ENCODE peak calls at places on chromosomes 16 and 17, in ten cellular contexts. G is psoas muscle, U is neural progenitor cell, J is OCI-LY7, M is BE2C, R is heart left ventricle, V is IMR-90, Y is PC-9, P is A549, X is fibroblast of lung. H is an unnamed sample.

GRCh38 chr17:43393944-43394482 is 4.8 kb upstream of the ARL4D start:
- DNase-seq in X (peak; percentile 71), V (peak; percentile 83), J (peak; percentile 86), M (peak; percentile 90), R (peak; percentile 91), U (peak; percentile 92), P (peak; percentile 91), G (peak; percentile 87), Y (peak; percentile 69), H (no peak)

GRCh38 chr17:3894927-3895343 is 2.1 kb upstream of the CAMKK1 start:
- DNase-seq in R (peak; percentile 55), U (no peak), P (no peak), V (peak; percentile 47), G (no peak), M (no peak), X (peak; percentile 26), J (no peak), Y (peak; percentile 74), H (peak; percentile 67)

GRCh38 chr17:37158290-37158689 is 209.5 kb downstream of the AATF start:
- DNase-seq in V (no peak), Y (no peak), G (no peak), U (no peak), M (no peak), X (no peak), J (no peak), P (no peak), R (no peak), H (no peak)

GRCh38 chr17:36545465-36546417 is 1.0 kb downstream of the GGNBP2 start:
- DNase-seq in X (peak; percentile 97), J (peak; percentile 96), R (peak; percentile 96), P (peak; percentile 98), G (peak; percentile 98), V (peak; percentile 98), M (peak; percentile 99), U (peak; percentile 100), Y (peak; percentile 93), H (peak; percentile 97)

GRCh38 chr17:57051886-57052342 is 33.1 kb upstream of the AKAP1 start:
- DNase-seq in Y (no peak), X (no peak), P (no peak), J (no peak), U (peak; percentile 35), R (no peak), G (no peak), V (no peak), M (no peak), H (no peak)

GRCh38 chr16:88533945-88534641 is 36.1 kb upstream of the ZC3H18 start:
- DNase-seq in R (peak; percentile 86), V (peak; percentile 45), M (peak; percentile 11), G (peak; percentile 85), P (peak; percentile 76), Y (peak; percentile 44), X (peak; percentile 48), J (peak; percentile 87), U (peak; percentile 92), H (peak; percentile 75)

GRCh38 chr16:12708266-12708665 is 95.4 kb downstream of the CPPED1 start:
- DNase-seq in G (no peak), P (no peak), J (no peak), U (no peak), X (no peak), M (no peak), V (no peak), Y (no peak), R (no peak), H (no peak)

GRCh38 chr16:20875358-20875656 is 24.9 kb downstream of the DCUN1D3 start:
- DNase-seq in P (no peak), X (no peak), U (no peak), M (no peak), V (no peak), G (no peak), R (no peak), Y (no peak), J (peak; percentile 8), H (no peak)

GRCh38 chr16:14957576-14958322 is 17.1 kb upstream of the PDXDC1 start:
- DNase-seq in R (no peak), M (no peak), Y (no peak), P (no peak), J (no peak), G (no peak), V (no peak), U (no peak), X (no peak), H (no peak)

GRCh38 chr16:75402174-75402820 is 31.0 kb downstream of the CFDP1 start:
- DNase-seq in U (no peak), M (no peak), G (no peak), Y (peak; percentile 67), V (peak; percentile 75), X (peak; percentile 84), P (no peak), J (no peak), R (no peak), H (no peak)

GRCh38 chr16:82671743-82672142 is 45.0 kb downstream of the CDH13 start:
- DNase-seq in M (no peak), P (no peak), J (no peak), X (no peak), Y (no peak), V (no peak), G (no peak), U (peak; percentile 8), R (no peak), H (no peak)

GRCh38 chr16:13324861-13325260 is 423.5 kb downstream of the SHISA9 start:
- DNase-seq in G (no peak), M (no peak), U (no peak), X (no peak), R (no peak), Y (no peak), V (no peak), J (no peak), P (no peak), H (no peak)

GRCh38 chr16:17607624-17608023 is 136.9 kb upstream of the XYLT1 start:
- DNase-seq in J (no peak), X (no peak), R (no peak), Y (no peak), U (no peak), V (no peak), G (no peak), M (peak; percentile 63), P (no peak), H (no peak)

GRCh38 chr16:85112364-85112763 is at the start of gene CIBAR2:
- DNase-seq in R (no peak), Y (no peak), J (no peak), V (no peak), X (no peak), M (peak; percentile 78), P (no peak), U (peak; percentile 76), G (no peak), H (no peak)

DNA sequence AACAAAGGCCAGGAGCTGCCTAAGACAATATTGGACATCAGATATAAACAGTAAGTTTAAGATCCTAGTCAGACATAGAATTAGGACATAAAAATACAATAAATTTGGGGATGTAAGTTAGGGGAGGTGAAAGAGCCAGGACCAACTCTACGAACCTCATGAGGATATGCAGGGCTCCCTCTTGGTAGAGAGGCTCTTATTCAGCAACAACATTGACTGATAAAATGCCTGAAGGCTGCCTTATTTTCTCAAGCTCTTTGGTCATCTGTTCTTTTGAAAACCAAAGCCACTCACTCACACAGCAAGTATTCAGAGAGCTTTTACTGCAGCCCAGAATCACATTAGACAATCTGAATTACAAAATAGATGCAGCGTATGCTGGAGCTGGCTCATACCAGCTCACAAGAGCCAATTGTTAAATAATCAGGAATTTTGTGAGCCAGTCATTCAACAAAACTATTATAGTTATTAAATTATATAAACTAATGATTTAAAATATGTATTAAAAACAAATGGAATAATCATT is 108.5 kb upstream of the CLEC3A start:
- DNase-seq in Y (no peak), P (no peak), X (peak; percentile 23), G (no peak), V (peak; percentile 46), J (no peak), U (no peak), R (no peak), M (no peak), H (no peak)
- TF ChIP-seq CTCF in Y (no peak), P (no peak), X (no peak), G (no peak), V (no peak), J (no peak), U (no peak), R (no peak), M (no peak), H (no peak)

GRCh38 chr17:40564195-40564882 is 933 bp downstream of the CCR7 start:
- DNase-seq in P (no peak), J (no peak), V (no peak), R (no peak), X (no peak), G (no peak), U (no peak), Y (no peak), M (no peak), H (no peak)
- H3K4me1 ChIP-seq in P (peaks cover 24% of the 10 kb centered on the region), J (peaks cover 58% of the 10 kb centered on the region), V (peaks cover 8% of the 10 kb centered on the region), R (peaks cover 4% of the 10 kb centered on the region), X (peaks cover 8% of the 10 kb centered on the region), G (peaks cover 3% of the 10 kb centered on the region), U (peaks cover 8% of the 10 kb centered on the region), Y (peaks cover 4% of the 10 kb centered on the region), M (peaks cover 3% of the 10 kb centered on the region), H (peaks cover 14% of the 10 kb centered on the region)

DNA sequence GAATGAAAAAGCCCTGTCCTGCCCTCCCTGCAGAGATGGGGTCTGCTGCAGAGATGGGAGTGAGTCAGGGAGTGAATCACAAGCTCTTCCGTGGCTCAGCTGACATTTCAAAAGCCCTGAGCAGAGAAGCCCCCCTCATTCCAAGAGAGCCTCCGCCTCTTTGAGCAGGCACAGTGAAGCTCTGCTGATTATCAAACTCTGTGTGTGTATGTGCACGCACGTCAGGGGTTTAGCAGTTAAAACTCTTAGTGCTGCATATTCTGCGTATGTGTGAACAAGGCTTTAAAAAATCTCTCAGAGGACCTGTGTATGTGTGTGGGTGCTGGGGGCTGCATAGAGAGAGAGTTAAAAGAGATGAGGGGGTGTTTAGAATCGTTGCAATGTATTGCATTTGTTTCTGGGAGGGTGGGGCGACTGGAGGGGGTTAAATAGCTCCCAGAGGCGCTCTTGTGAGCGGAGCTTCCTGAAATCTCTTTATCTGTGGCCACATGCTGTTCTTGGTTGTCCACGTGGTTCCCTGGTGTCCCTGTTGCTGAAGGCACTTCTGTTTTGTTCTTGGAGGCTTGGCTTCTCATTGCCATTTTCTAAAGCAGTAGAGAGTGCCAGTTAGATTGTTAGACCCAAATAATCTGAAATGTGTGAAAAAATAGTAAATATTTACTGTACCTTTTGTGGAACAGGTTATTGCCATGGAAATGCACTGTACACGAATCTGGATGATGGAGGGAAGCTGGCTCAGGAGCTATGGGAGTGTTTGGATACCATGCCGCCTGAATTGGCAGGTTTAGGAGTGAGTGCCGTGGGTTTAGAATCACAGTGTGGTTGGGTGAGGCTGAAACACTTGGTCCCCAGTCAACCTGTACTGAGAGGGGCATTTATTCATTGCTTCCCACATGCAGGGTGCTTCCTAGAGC is 116.6 kb downstream of the PRKCB start:
- DNase-seq in R (no peak), X (peak; percentile 18), U (peak; percentile 64), M (no peak), Y (no peak), G (no peak), V (peak; percentile 21), J (no peak), P (no peak), H (no peak)
- H3K4me3 ChIP-seq in R (no peak overlapping the region), X (no peak overlapping the region), U (peak overlapping the region; percentile 29), M (no peak overlapping the region), Y (no peak overlapping the region), G (no peak overlapping the region), V (no peak overlapping the region), J (no peak overlapping the region), P (no peak overlapping the region), H (no peak overlapping the region)

GRCh38 chr16:25966172-25967097 is 274.7 kb downstream of the HS3ST4 start:
- DNase-seq in Y (no peak), M (no peak), R (no peak), G (no peak), V (no peak), P (no peak), X (no peak), J (no peak), U (no peak), H (no peak)
- TF ChIP-seq CTCF in Y (no peak), M (no peak), R (no peak), G (no peak), V (no peak), P (no peak), X (no peak), J (no peak), U (no peak), H (no peak)

GRCh38 chr17:67227488-67227887 is 17.5 kb downstream of the HELZ start:
- DNase-seq in P (no peak), M (no peak), U (no peak), G (no peak), V (peak; percentile 28), J (no peak), Y (no peak), X (peak; percentile 46), R (no peak), H (no peak)
- H3K4me1 ChIP-seq in P (no peaks in the 10 kb centered on the region), M (no peaks in the 10 kb centered on the region), U (no peaks in the 10 kb centered on the region), G (peaks cover 3% of the 10 kb centered on the region), V (peaks cover 3% of the 10 kb centered on the region), J (no peaks in the 10 kb centered on the region), Y (no peaks in the 10 kb centered on the region), X (peaks cover 2% of the 10 kb centered on the region), R (no peaks in the 10 kb centered on the region), H (peaks cover 3% of the 10 kb centered on the region)

H was measured in left lung.